ENCODE peak calls at places on chromosomes 4 and X, in four cellular contexts. Z, F, S and H are unnamed samples.

GRCh38 chrX:30941898-30942297 is 52.8 kb upstream of the TAB3 start:
- DNase-seq in Z (no peak), F (no peak), S (no peak), H (no peak)

GRCh38 chr4:98262431-98262830 is 1.2 kb downstream of the RAP1GDS1 start:
- DNase-seq in Z (no peak), F (no peak), S (no peak), H (no peak)

GRCh38 chrX:1582686-1583437 is 8.5 kb upstream of the AKAP17A start:
- DNase-seq in Z (no peak), F (no peak), S (peak; percentile 49), H (no peak)

GRCh38 chrX:154430916-154431315 is 2.4 kb downstream of the ATP6AP1 start:
- DNase-seq in Z (peak; percentile 64), F (no peak), S (no peak), H (no peak)

GRCh38 chr4:6962211-6963041 is 52.8 kb downstream of the TBC1D14 start:
- DNase-seq in Z (no peak), F (no peak), S (no peak), H (no peak)

GRCh38 chrX:45445745-45446412 is 245.2 kb upstream of the DIPK2B start:
- DNase-seq in Z (no peak), F (no peak), S (peak; percentile 73), H (no peak)

GRCh38 chr4:134215636-134216340 is 14.2 kb upstream of the PABPC4L start:
- DNase-seq in Z (no peak), F (no peak), S (peak; percentile 16), H (no peak)

GRCh38 chr4:165476214-165477098 is 97.6 kb downstream of the CPE start:
- DNase-seq in Z (no peak), F (no peak), S (peak; percentile 63), H (no peak)

GRCh38 chrX:10235851-10236250 is 79.1 kb downstream of the CLCN4 start:
- DNase-seq in Z (no peak), F (no peak), S (peak; percentile 32), H (no peak)

GRCh38 chrX:431032-431431 is 44.3 kb upstream of the PPP2R3B start:
- DNase-seq in Z (peak; percentile 24), F (no peak), S (peak; percentile 3), H (no peak)

GRCh38 chrX:50108264-50108663 is 92.5 kb downstream of the AKAP4 start:
- DNase-seq in Z (no peak), F (no peak), S (no peak), H (no peak)

GRCh38 chrX:129755779-129756650 is 17.2 kb downstream of the XPNPEP2 start:
- DNase-seq in Z (no peak), F (no peak), S (no peak), H (no peak)
- TF ChIP-seq CTCF in Z (no peak), F (no peak), S (no peak), H (no peak)

DNA sequence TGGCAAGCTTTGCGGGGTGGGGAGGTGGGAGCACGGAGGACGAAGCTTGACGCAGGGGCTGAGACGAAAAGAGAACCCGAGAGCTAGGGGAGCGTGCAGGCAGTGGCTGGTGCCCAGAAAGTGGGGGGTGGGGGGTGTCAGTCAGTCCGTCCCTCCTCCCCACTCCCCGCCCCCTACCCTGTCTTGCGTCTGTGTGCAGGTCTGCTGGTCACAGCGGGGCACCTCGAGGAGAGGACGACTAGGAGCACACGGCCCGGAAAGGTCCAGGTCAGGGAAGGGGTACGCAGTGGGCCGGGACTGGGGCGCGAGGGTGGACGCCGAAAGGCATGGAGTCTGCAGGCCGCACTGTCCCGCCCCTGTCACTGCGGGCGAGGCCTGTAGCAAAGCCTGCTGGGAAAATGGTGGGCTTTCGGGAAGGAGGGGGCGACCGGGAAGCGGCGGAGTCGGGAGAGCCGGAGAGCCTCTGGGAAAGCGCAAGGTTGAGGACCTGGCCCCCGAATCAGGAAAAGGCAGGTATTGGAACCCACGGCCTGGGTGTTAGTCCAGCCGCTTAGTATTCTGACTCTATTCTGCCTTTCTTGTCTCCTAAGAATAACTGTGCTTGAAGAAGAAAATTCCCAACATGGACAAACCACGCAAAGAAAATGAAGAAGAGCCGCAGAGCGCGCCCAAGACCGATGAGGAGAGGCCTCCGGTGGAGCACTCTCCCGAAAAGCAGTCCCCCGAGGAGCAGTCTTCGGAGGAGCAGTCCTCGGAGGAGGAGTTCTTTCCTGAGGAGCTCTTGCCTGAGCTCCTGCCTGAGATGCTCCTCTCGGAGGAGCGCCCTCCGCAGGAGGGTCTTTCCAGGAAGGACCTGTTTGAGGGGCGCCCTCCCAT is 758 bp downstream of the TCEAL1 start:
- DNase-seq in Z (peak; percentile 66), F (peak; percentile 76), S (peak; percentile 64), H (no peak)
- TF ChIP-seq CTCF in Z (peak; percentile 37), F (peak; percentile 28), S (peak; percentile 52), H (no peak)

GRCh38 chr4:121696641-121697461 is at the start of gene ANXA5:
- DNase-seq in Z (peak; percentile 94), F (peak; percentile 88), S (peak; percentile 90), H (peak; percentile 54)
- TF ChIP-seq CTCF in Z (no peak), F (peak; percentile 46), S (peak; percentile 7), H (no peak)

DNA sequence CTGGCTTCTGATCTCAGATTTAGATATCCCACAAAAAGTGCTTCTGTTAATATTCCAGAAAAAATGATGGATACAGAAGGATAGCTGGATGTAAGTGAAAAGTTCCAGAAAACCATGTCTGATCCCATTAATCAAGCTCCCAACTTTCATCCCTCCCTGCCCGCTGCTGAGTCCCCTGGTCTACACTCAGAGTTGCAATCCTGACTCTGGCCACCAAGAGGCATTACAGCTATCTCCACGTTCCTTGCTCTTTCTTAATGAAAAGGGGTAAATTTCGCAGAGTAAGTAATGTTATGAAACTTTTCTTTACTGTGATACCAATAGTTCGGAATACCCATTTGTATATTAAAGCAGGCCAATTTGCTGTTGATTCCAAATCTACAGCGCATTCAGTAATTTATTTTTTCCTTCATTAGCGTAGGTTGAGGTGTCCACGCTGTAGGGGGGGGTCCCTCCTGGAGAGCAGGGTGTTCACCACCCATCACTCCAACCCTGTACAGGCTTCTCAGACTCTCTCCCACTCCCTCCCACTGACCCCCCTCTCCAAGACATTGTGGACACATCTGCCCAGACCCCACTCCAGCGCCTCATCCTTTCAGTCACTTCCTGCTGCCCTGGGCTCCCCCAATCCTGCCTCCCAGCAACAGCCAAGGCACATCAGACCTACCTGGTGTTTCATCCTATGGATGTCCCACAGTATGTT is 55.1 kb downstream of the RAB40A start:
- DNase-seq in Z (no peak), F (peak; percentile 16), S (peak; percentile 67), H (no peak)
- TF ChIP-seq CTCF in Z (peak; percentile 9), F (peak; percentile 11), S (peak; percentile 55), H (no peak)

DNA sequence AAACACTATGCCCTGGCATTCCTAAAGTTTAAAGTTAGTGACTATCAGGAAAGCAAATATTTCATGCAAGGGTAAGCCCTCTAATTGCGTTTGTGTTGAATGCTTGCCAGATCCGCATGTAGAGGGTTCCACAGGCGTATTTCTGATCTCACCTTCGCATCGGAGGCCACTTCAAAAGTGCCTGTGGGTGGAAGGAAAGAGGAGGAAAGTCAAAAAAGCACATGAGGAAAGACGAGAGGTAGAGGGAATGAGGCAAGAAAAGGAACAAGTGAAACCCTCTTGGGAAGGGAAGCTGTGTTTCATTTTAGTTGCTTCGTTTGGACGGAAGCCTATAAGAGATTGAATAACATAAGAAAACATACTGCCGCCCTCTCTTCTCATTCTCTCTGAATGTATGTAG is 628.8 kb downstream of the SPRY1 start:
- DNase-seq in Z (no peak), F (no peak), S (no peak), H (no peak)
- TF ChIP-seq CTCF in Z (no peak), F (no peak), S (no peak), H (no peak)

DNA sequence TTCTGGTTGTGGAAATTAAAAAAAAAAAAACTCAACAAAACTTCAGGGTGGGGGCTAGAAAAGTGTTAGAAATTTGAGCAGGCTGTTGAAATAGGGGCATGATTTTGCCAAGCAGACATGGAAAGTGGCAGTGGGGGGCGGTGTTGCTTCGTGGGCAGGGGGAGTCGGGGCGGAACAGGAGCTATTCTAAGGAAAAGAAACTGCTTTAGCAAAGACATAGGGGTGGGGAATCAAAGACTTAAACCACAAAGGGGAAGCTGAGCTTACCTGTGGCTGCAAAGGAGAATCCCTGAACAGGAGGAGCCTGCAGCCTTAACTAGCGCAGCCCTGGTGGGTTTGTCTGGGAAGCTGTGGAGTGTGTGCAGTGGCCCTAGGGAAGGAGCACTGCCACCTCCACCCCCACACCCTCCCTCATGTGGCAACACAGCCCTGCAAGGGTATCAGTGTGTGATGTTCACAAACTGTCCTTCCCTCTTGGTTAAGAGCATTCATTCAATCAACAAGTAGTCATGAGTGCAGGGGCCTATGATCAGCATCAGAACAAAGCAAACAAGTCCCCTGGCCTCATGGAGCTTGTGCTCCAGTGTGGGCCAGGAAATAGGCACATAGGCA is 20.5 kb downstream of the SEL1L3 start:
- DNase-seq in Z (no peak), F (no peak), S (no peak), H (no peak)
- TF ChIP-seq CTCF in Z (no peak), F (no peak), S (no peak), H (no peak)

GRCh38 chr4:386708-387105 is 49.1 kb downstream of the ZNF141 start:
- DNase-seq in Z (no peak), F (no peak), S (no peak), H (no peak)
- TF ChIP-seq CTCF in Z (no peak), F (no peak), S (no peak), H (no peak)

GRCh38 chr4:184959786-184960185 is 58.5 kb upstream of the HELT start:
- DNase-seq in Z (no peak), F (no peak), S (no peak), H (no peak)
- TF ChIP-seq CTCF in Z (no peak), F (no peak), S (no peak), H (no peak)

GRCh38 chr4:114659386-114660008 is 60.9 kb downstream of the UGT8 start:
- DNase-seq in Z (no peak), F (no peak), S (peak; percentile 77), H (no peak)
- TF ChIP-seq CTCF in Z (peak; percentile 68), F (peak; percentile 27), S (peak; percentile 97), H (no peak)